ENCODE peak calls at places on chromosomes 16 and 17, in six cellular contexts. One of them, this sample, is unnamed.
A peak's percentile ranks its signal among the peaks of the same experiment; 100 is the strongest.

GRCh38 chr16:6362321-6362720 is 970.3 kb upstream of the RBFOX1 start:
- DNase-seq in effector CD4-positive, alpha-beta T cell: no peak
- DNase-seq in stimulated activated CD4-positive, alpha-beta T cell treated with anti-CD3 and anti-CD28 coated beads, Interleukin-12 subunit alpha, Interleukin-12 subunit beta, amount 100 ng/mL, for 4 hours: no peak
- DNase-seq in NCI-H748 treated with DMSO at 0.1 percent for 48 hours: no peak
- DNase-seq in HS-27A: no peak
- DNase-seq in T-helper 9 cell: no peak
- DNase-seq in this sample: no peak

GRCh38 chr17:81552244-81553017 is at the start of gene FAAP100:
- DNase-seq in stimulated activated CD4-positive, alpha-beta T cell treated with anti-CD3 and anti-CD28 coated beads, Interleukin-12 subunit alpha, Interleukin-12 subunit beta, amount 100 ng/mL, for 4 hours: peak; percentile 81
- DNase-seq in NCI-H748 treated with DMSO at 0.1 percent for 48 hours: peak; percentile 54
- DNase-seq in effector CD4-positive, alpha-beta T cell: peak; percentile 74
- DNase-seq in T-helper 9 cell: peak; percentile 71
- DNase-seq in HS-27A: no peak
- DNase-seq in this sample: peak; percentile 89

GRCh38 chr17:78805301-78805700 is 23.2 kb upstream of the CYTH1 start:
- DNase-seq in effector CD4-positive, alpha-beta T cell: peak; percentile 72
- DNase-seq in HS-27A: no peak
- DNase-seq in stimulated activated CD4-positive, alpha-beta T cell treated with anti-CD3 and anti-CD28 coated beads, Interleukin-12 subunit alpha, Interleukin-12 subunit beta, amount 100 ng/mL, for 4 hours: peak; percentile 57
- DNase-seq in T-helper 9 cell: peak; percentile 73
- DNase-seq in NCI-H748 treated with DMSO at 0.1 percent for 48 hours: no peak
- DNase-seq in this sample: no peak

GRCh38 chr16:74753180-74753579 is 21.4 kb downstream of the FA2H start:
- DNase-seq in HS-27A: no peak
- DNase-seq in NCI-H748 treated with DMSO at 0.1 percent for 48 hours: no peak
- DNase-seq in T-helper 9 cell: no peak
- DNase-seq in effector CD4-positive, alpha-beta T cell: no peak
- DNase-seq in stimulated activated CD4-positive, alpha-beta T cell treated with anti-CD3 and anti-CD28 coated beads, Interleukin-12 subunit alpha, Interleukin-12 subunit beta, amount 100 ng/mL, for 4 hours: no peak
- DNase-seq in this sample: no peak

GRCh38 chr16:84054271-84054670 is 11.7 kb upstream of the SLC38A8 start:
- DNase-seq in NCI-H748 treated with DMSO at 0.1 percent for 48 hours: no peak
- DNase-seq in T-helper 9 cell: no peak
- DNase-seq in effector CD4-positive, alpha-beta T cell: no peak
- DNase-seq in HS-27A: no peak
- DNase-seq in stimulated activated CD4-positive, alpha-beta T cell treated with anti-CD3 and anti-CD28 coated beads, Interleukin-12 subunit alpha, Interleukin-12 subunit beta, amount 100 ng/mL, for 4 hours: no peak
- DNase-seq in this sample: no peak

GRCh38 chr16:17135439-17135838 is 335.3 kb downstream of the XYLT1 start:
- DNase-seq in stimulated activated CD4-positive, alpha-beta T cell treated with anti-CD3 and anti-CD28 coated beads, Interleukin-12 subunit alpha, Interleukin-12 subunit beta, amount 100 ng/mL, for 4 hours: no peak
- DNase-seq in HS-27A: no peak
- DNase-seq in effector CD4-positive, alpha-beta T cell: no peak
- DNase-seq in T-helper 9 cell: no peak
- DNase-seq in NCI-H748 treated with DMSO at 0.1 percent for 48 hours: no peak
- DNase-seq in this sample: no peak

GRCh38 chr16:69888005-69888560 is 63.1 kb upstream of the CLEC18A start:
- DNase-seq in HS-27A: no peak
- DNase-seq in T-helper 9 cell: no peak
- DNase-seq in stimulated activated CD4-positive, alpha-beta T cell treated with anti-CD3 and anti-CD28 coated beads, Interleukin-12 subunit alpha, Interleukin-12 subunit beta, amount 100 ng/mL, for 4 hours: no peak
- DNase-seq in effector CD4-positive, alpha-beta T cell: no peak
- DNase-seq in NCI-H748 treated with DMSO at 0.1 percent for 48 hours: no peak
- DNase-seq in this sample: no peak

GRCh38 chr17:60823520-60823919 is 145.9 kb downstream of the BCAS3 start:
- DNase-seq in HS-27A: no peak
- DNase-seq in T-helper 9 cell: no peak
- DNase-seq in NCI-H748 treated with DMSO at 0.1 percent for 48 hours: no peak
- DNase-seq in stimulated activated CD4-positive, alpha-beta T cell treated with anti-CD3 and anti-CD28 coated beads, Interleukin-12 subunit alpha, Interleukin-12 subunit beta, amount 100 ng/mL, for 4 hours: no peak
- DNase-seq in effector CD4-positive, alpha-beta T cell: no peak
- DNase-seq in this sample: no peak

GRCh38 chr17:29686998-29687397 is 64.3 kb upstream of the CORO6 start:
- DNase-seq in T-helper 9 cell: no peak
- DNase-seq in HS-27A: no peak
- DNase-seq in effector CD4-positive, alpha-beta T cell: no peak
- DNase-seq in NCI-H748 treated with DMSO at 0.1 percent for 48 hours: no peak
- DNase-seq in stimulated activated CD4-positive, alpha-beta T cell treated with anti-CD3 and anti-CD28 coated beads, Interleukin-12 subunit alpha, Interleukin-12 subunit beta, amount 100 ng/mL, for 4 hours: no peak
- DNase-seq in this sample: no peak

GRCh38 chr17:3980381-3980975 is 16.2 kb upstream of the ATP2A3 start:
- DNase-seq in effector CD4-positive, alpha-beta T cell: no peak
- DNase-seq in HS-27A: no peak
- DNase-seq in stimulated activated CD4-positive, alpha-beta T cell treated with anti-CD3 and anti-CD28 coated beads, Interleukin-12 subunit alpha, Interleukin-12 subunit beta, amount 100 ng/mL, for 4 hours: no peak
- DNase-seq in T-helper 9 cell: no peak
- DNase-seq in NCI-H748 treated with DMSO at 0.1 percent for 48 hours: no peak
- DNase-seq in this sample: peak; percentile 48

GRCh38 chr16:48126801-48127644 is 28.8 kb downstream of the ABCC12 start:
- DNase-seq in effector CD4-positive, alpha-beta T cell: no peak
- DNase-seq in HS-27A: peak; percentile 98
- DNase-seq in NCI-H748 treated with DMSO at 0.1 percent for 48 hours: no peak
- DNase-seq in stimulated activated CD4-positive, alpha-beta T cell treated with anti-CD3 and anti-CD28 coated beads, Interleukin-12 subunit alpha, Interleukin-12 subunit beta, amount 100 ng/mL, for 4 hours: no peak
- DNase-seq in T-helper 9 cell: no peak
- DNase-seq in this sample: no peak

GRCh38 chr16:15847621-15848175 is 9.1 kb downstream of the MYH11 start:
- DNase-seq in stimulated activated CD4-positive, alpha-beta T cell treated with anti-CD3 and anti-CD28 coated beads, Interleukin-12 subunit alpha, Interleukin-12 subunit beta, amount 100 ng/mL, for 4 hours: no peak
- DNase-seq in HS-27A: no peak
- DNase-seq in effector CD4-positive, alpha-beta T cell: no peak
- DNase-seq in NCI-H748 treated with DMSO at 0.1 percent for 48 hours: no peak
- DNase-seq in T-helper 9 cell: no peak
- DNase-seq in this sample: no peak

GRCh38 chr17:8753136-8753975 is 5.0 kb downstream of the SPDYE4 start:
- DNase-seq in HS-27A: no peak
- DNase-seq in stimulated activated CD4-positive, alpha-beta T cell treated with anti-CD3 and anti-CD28 coated beads, Interleukin-12 subunit alpha, Interleukin-12 subunit beta, amount 100 ng/mL, for 4 hours: no peak
- DNase-seq in T-helper 9 cell: no peak
- DNase-seq in effector CD4-positive, alpha-beta T cell: no peak
- DNase-seq in NCI-H748 treated with DMSO at 0.1 percent for 48 hours: no peak
- DNase-seq in this sample: no peak

GRCh38 chr16:51951668-51952298 is 595.2 kb downstream of the TOX3 start:
- DNase-seq in HS-27A: no peak
- DNase-seq in T-helper 9 cell: no peak
- DNase-seq in stimulated activated CD4-positive, alpha-beta T cell treated with anti-CD3 and anti-CD28 coated beads, Interleukin-12 subunit alpha, Interleukin-12 subunit beta, amount 100 ng/mL, for 4 hours: no peak
- DNase-seq in NCI-H748 treated with DMSO at 0.1 percent for 48 hours: no peak
- DNase-seq in effector CD4-positive, alpha-beta T cell: no peak
- DNase-seq in this sample: peak; percentile 51

GRCh38 chr17:66953661-66954060 is 10.8 kb upstream of the CACNG4 start:
- DNase-seq in stimulated activated CD4-positive, alpha-beta T cell treated with anti-CD3 and anti-CD28 coated beads, Interleukin-12 subunit alpha, Interleukin-12 subunit beta, amount 100 ng/mL, for 4 hours: no peak
- DNase-seq in effector CD4-positive, alpha-beta T cell: no peak
- DNase-seq in T-helper 9 cell: no peak
- DNase-seq in NCI-H748 treated with DMSO at 0.1 percent for 48 hours: no peak
- DNase-seq in HS-27A: no peak
- DNase-seq in this sample: no peak

GRCh38 chr17:56665864-56666263 is 72.4 kb downstream of the NOG start:
- DNase-seq in T-helper 9 cell: no peak
- DNase-seq in HS-27A: no peak
- DNase-seq in effector CD4-positive, alpha-beta T cell: no peak
- DNase-seq in NCI-H748 treated with DMSO at 0.1 percent for 48 hours: no peak
- DNase-seq in stimulated activated CD4-positive, alpha-beta T cell treated with anti-CD3 and anti-CD28 coated beads, Interleukin-12 subunit alpha, Interleukin-12 subunit beta, amount 100 ng/mL, for 4 hours: no peak
- DNase-seq in this sample: no peak

GRCh38 chr17:37672545-37673078 is 29.4 kb upstream of the DDX52 start:
- DNase-seq in effector CD4-positive, alpha-beta T cell: no peak
- DNase-seq in HS-27A: no peak
- DNase-seq in T-helper 9 cell: no peak
- DNase-seq in stimulated activated CD4-positive, alpha-beta T cell treated with anti-CD3 and anti-CD28 coated beads, Interleukin-12 subunit alpha, Interleukin-12 subunit beta, amount 100 ng/mL, for 4 hours: no peak
- DNase-seq in NCI-H748 treated with DMSO at 0.1 percent for 48 hours: no peak
- DNase-seq in this sample: no peak

GRCh38 chr16:15785386-15786059 is 71.3 kb downstream of the MYH11 start:
- DNase-seq in T-helper 9 cell: no peak
- DNase-seq in stimulated activated CD4-positive, alpha-beta T cell treated with anti-CD3 and anti-CD28 coated beads, Interleukin-12 subunit alpha, Interleukin-12 subunit beta, amount 100 ng/mL, for 4 hours: no peak
- DNase-seq in effector CD4-positive, alpha-beta T cell: no peak
- DNase-seq in NCI-H748 treated with DMSO at 0.1 percent for 48 hours: no peak
- DNase-seq in HS-27A: no peak
- DNase-seq in this sample: no peak

GRCh38 chr16:69830534-69831211 is 68.5 kb downstream of the WWP2 start:
- DNase-seq in HS-27A: no peak
- DNase-seq in stimulated activated CD4-positive, alpha-beta T cell treated with anti-CD3 and anti-CD28 coated beads, Interleukin-12 subunit alpha, Interleukin-12 subunit beta, amount 100 ng/mL, for 4 hours: no peak
- DNase-seq in effector CD4-positive, alpha-beta T cell: no peak
- DNase-seq in NCI-H748 treated with DMSO at 0.1 percent for 48 hours: no peak
- DNase-seq in T-helper 9 cell: no peak
- DNase-seq in this sample: no peak

GRCh38 chr17:64401941-64402340 is 11.3 kb upstream of the PECAM1 start:
- DNase-seq in effector CD4-positive, alpha-beta T cell: no peak
- DNase-seq in NCI-H748 treated with DMSO at 0.1 percent for 48 hours: no peak
- DNase-seq in stimulated activated CD4-positive, alpha-beta T cell treated with anti-CD3 and anti-CD28 coated beads, Interleukin-12 subunit alpha, Interleukin-12 subunit beta, amount 100 ng/mL, for 4 hours: no peak
- DNase-seq in T-helper 9 cell: no peak
- DNase-seq in HS-27A: no peak
- DNase-seq in this sample: no peak

GRCh38 chr17:40646791-40647548 is 648 bp downstream of the SMARCE1 start:
- DNase-seq in HS-27A: peak; percentile 12
- DNase-seq in NCI-H748 treated with DMSO at 0.1 percent for 48 hours: no peak
- DNase-seq in stimulated activated CD4-positive, alpha-beta T cell treated with anti-CD3 and anti-CD28 coated beads, Interleukin-12 subunit alpha, Interleukin-12 subunit beta, amount 100 ng/mL, for 4 hours: no peak
- DNase-seq in T-helper 9 cell: no peak
- DNase-seq in effector CD4-positive, alpha-beta T cell: no peak
- DNase-seq in this sample: no peak

GRCh38 chr16:49580751-49581303 is 207.2 kb downstream of the C16orf78 start:
- DNase-seq in stimulated activated CD4-positive, alpha-beta T cell treated with anti-CD3 and anti-CD28 coated beads, Interleukin-12 subunit alpha, Interleukin-12 subunit beta, amount 100 ng/mL, for 4 hours: no peak
- DNase-seq in HS-27A: no peak
- DNase-seq in effector CD4-positive, alpha-beta T cell: no peak
- DNase-seq in T-helper 9 cell: no peak
- DNase-seq in NCI-H748 treated with DMSO at 0.1 percent for 48 hours: peak; percentile 10
- DNase-seq in this sample: no peak

GRCh38 chr17:58677204-58677880 is 14.5 kb downstream of the TEX14 start:
- DNase-seq in NCI-H748 treated with DMSO at 0.1 percent for 48 hours: no peak
- DNase-seq in HS-27A: no peak
- DNase-seq in T-helper 9 cell: no peak
- DNase-seq in effector CD4-positive, alpha-beta T cell: no peak
- DNase-seq in stimulated activated CD4-positive, alpha-beta T cell treated with anti-CD3 and anti-CD28 coated beads, Interleukin-12 subunit alpha, Interleukin-12 subunit beta, amount 100 ng/mL, for 4 hours: no peak
- DNase-seq in this sample: no peak

GRCh38 chr17:74354561-74354960 is 7.1 kb downstream of the BTBD17 start:
- DNase-seq in effector CD4-positive, alpha-beta T cell: no peak
- DNase-seq in stimulated activated CD4-positive, alpha-beta T cell treated with anti-CD3 and anti-CD28 coated beads, Interleukin-12 subunit alpha, Interleukin-12 subunit beta, amount 100 ng/mL, for 4 hours: no peak
- DNase-seq in HS-27A: no peak
- DNase-seq in T-helper 9 cell: no peak
- DNase-seq in NCI-H748 treated with DMSO at 0.1 percent for 48 hours: no peak
- DNase-seq in this sample: no peak

GRCh38 chr16:68564367-68564985 is 25.4 kb downstream of the ZFP90 start:
- DNase-seq in HS-27A: no peak
- DNase-seq in effector CD4-positive, alpha-beta T cell: no peak
- DNase-seq in NCI-H748 treated with DMSO at 0.1 percent for 48 hours: peak; percentile 0
- DNase-seq in T-helper 9 cell: no peak
- DNase-seq in stimulated activated CD4-positive, alpha-beta T cell treated with anti-CD3 and anti-CD28 coated beads, Interleukin-12 subunit alpha, Interleukin-12 subunit beta, amount 100 ng/mL, for 4 hours: no peak
- DNase-seq in this sample: no peak

GRCh38 chr17:79340771-79341528 is 266.3 kb downstream of the ENGASE start:
- DNase-seq in effector CD4-positive, alpha-beta T cell: no peak
- DNase-seq in T-helper 9 cell: no peak
- DNase-seq in NCI-H748 treated with DMSO at 0.1 percent for 48 hours: no peak
- DNase-seq in HS-27A: no peak
- DNase-seq in stimulated activated CD4-positive, alpha-beta T cell treated with anti-CD3 and anti-CD28 coated beads, Interleukin-12 subunit alpha, Interleukin-12 subunit beta, amount 100 ng/mL, for 4 hours: no peak
- DNase-seq in this sample: no peak

GRCh38 chr16:67284699-67285646 is 5.6 kb downstream of the PLEKHG4 start:
- DNase-seq in effector CD4-positive, alpha-beta T cell: no peak
- DNase-seq in NCI-H748 treated with DMSO at 0.1 percent for 48 hours: peak; percentile 21
- DNase-seq in HS-27A: no peak
- DNase-seq in T-helper 9 cell: no peak
- DNase-seq in stimulated activated CD4-positive, alpha-beta T cell treated with anti-CD3 and anti-CD28 coated beads, Interleukin-12 subunit alpha, Interleukin-12 subunit beta, amount 100 ng/mL, for 4 hours: no peak
- DNase-seq in this sample: peak; percentile 91

GRCh38 chr17:44170135-44170498 is 387 bp upstream of the ASB16 start:
- DNase-seq in effector CD4-positive, alpha-beta T cell: no peak
- DNase-seq in T-helper 9 cell: no peak
- DNase-seq in NCI-H748 treated with DMSO at 0.1 percent for 48 hours: no peak
- DNase-seq in HS-27A: no peak
- DNase-seq in stimulated activated CD4-positive, alpha-beta T cell treated with anti-CD3 and anti-CD28 coated beads, Interleukin-12 subunit alpha, Interleukin-12 subunit beta, amount 100 ng/mL, for 4 hours: no peak
- DNase-seq in this sample: no peak

GRCh38 chr17:27222515-27222914 is 71.4 kb upstream of the WSB1 start:
- DNase-seq in NCI-H748 treated with DMSO at 0.1 percent for 48 hours: no peak
- DNase-seq in HS-27A: no peak
- DNase-seq in stimulated activated CD4-positive, alpha-beta T cell treated with anti-CD3 and anti-CD28 coated beads, Interleukin-12 subunit alpha, Interleukin-12 subunit beta, amount 100 ng/mL, for 4 hours: no peak
- DNase-seq in effector CD4-positive, alpha-beta T cell: no peak
- DNase-seq in T-helper 9 cell: no peak
- DNase-seq in this sample: no peak